ENCODE peak calls at places on chromosomes 1 and 21, in seven cellular contexts. F is SJSA1, J is aorta, K is ovary, O is neural progenitor cell, Q is H9, A is AG04450. Y is an unnamed sample.

GRCh38 chr1:64693406-64693805 is 51.5 kb upstream of the RAVER2 start:
- DNase-seq in Q (no peak), F (no peak), A (no peak), J (no peak), K (no peak), O (no peak), Y (no peak)

GRCh38 chr1:22876359-22877111 is 96.1 kb downstream of the LACTBL1 start:
- DNase-seq in A (no peak), J (peak; percentile 79), O (peak; percentile 94), Q (no peak), F (no peak), K (peak; percentile 65), Y (no peak)

GRCh38 chr1:53037159-53037558 is 24.9 kb upstream of the PODN start:
- DNase-seq in Q (peak; percentile 38), J (no peak), F (no peak), O (no peak), K (no peak), A (no peak), Y (no peak)

GRCh38 chr1:191943684-191944083 is 214.6 kb upstream of the RGS18 start:
- DNase-seq in J (no peak), F (no peak), Q (no peak), K (no peak), A (no peak), O (no peak), Y (no peak)

GRCh38 chr1:3344395-3344794 is 110.1 kb upstream of the ARHGEF16 start:
- DNase-seq in J (no peak), F (no peak), A (no peak), O (no peak), Q (no peak), K (no peak), Y (no peak)

GRCh38 chr1:25895365-25895990 is 10.7 kb downstream of the STMN1 start:
- DNase-seq in A (peak; percentile 86), J (peak; percentile 96), F (peak; percentile 90), K (peak; percentile 90), Q (peak; percentile 92), O (peak; percentile 94), Y (peak; percentile 58)

GRCh38 chr1:56484695-56485094 is 94.7 kb downstream of the PLPP3 start:
- DNase-seq in J (no peak), F (no peak), Q (no peak), O (no peak), A (no peak), K (no peak), Y (peak; percentile 11)

GRCh38 chr1:16173447-16174260 is 17.8 kb upstream of the EPHA2 start:
- DNase-seq in K (no peak), F (peak; percentile 97), J (no peak), A (no peak), Q (peak; percentile 54), O (no peak), Y (no peak)

GRCh38 chr1:40389234-40389815 is 15.8 kb downstream of the SMAP2 start:
- DNase-seq in K (no peak), F (no peak), A (no peak), Q (no peak), O (no peak), J (no peak), Y (no peak)

GRCh38 chr1:116325922-116326321 is 47.1 kb upstream of the ATP1A1 start:
- DNase-seq in J (no peak), A (no peak), Q (no peak), O (no peak), K (no peak), F (no peak), Y (no peak)

GRCh38 chr21:18142639-18143038 is 102.0 kb upstream of the CHODL start:
- DNase-seq in Q (no peak), J (no peak), F (no peak), K (no peak), A (no peak), O (no peak), Y (no peak)

GRCh38 chr1:46394108-46394871 is at the start of gene FAAH:
- DNase-seq in F (no peak), Q (peak; percentile 92), O (peak; percentile 92), K (peak; percentile 71), J (peak; percentile 91), A (no peak), Y (no peak)

GRCh38 chr1:84724128-84724860 is 34.0 kb upstream of the SSX2IP start:
- DNase-seq in A (no peak), K (no peak), F (no peak), J (no peak), Q (peak; percentile 86), O (peak; percentile 54), Y (no peak)

GRCh38 chr1:230215049-230215448 is 148.0 kb downstream of the GALNT2 start:
- DNase-seq in J (peak; percentile 86), O (peak; percentile 52), Q (peak; percentile 45), A (no peak), K (peak; percentile 67), F (no peak), Y (no peak)

GRCh38 chr1:87684194-87684593 is 355.5 kb downstream of the LMO4 start:
- DNase-seq in K (peak; percentile 21), Q (peak; percentile 33), A (no peak), J (no peak), O (peak; percentile 14), F (no peak), Y (no peak)

GRCh38 chr1:194517567-194517966 is 1331.2 kb upstream of the B3GALT2 start:
- DNase-seq in A (no peak), F (no peak), O (no peak), Q (no peak), J (no peak), K (no peak), Y (no peak)

GRCh38 chr1:94081566-94082344 is 39.2 kb downstream of the ABCA4 start:
- DNase-seq in F (no peak), K (no peak), Q (no peak), O (no peak), J (no peak), A (no peak), Y (peak; percentile 73)

GRCh38 chr1:184036517-184036949 is 995 bp downstream of the COLGALT2 start:
- DNase-seq in Q (peak; percentile 71), K (peak; percentile 35), A (no peak), F (peak; percentile 65), J (peak; percentile 77), O (peak; percentile 69), Y (no peak)

GRCh38 chr1:179599623-179600249 is 8.1 kb downstream of the TDRD5 start:
- DNase-seq in F (no peak), Q (no peak), J (no peak), A (no peak), O (peak; percentile 55), K (no peak), Y (no peak)

GRCh38 chr1:30524840-30525617 is 198.4 kb downstream of the MATN1 start:
- DNase-seq in K (no peak), A (no peak), Q (no peak), F (peak; percentile 43), O (no peak), J (peak; percentile 62), Y (no peak)

GRCh38 chr1:57167997-57168396 is 202.2 kb upstream of the C8B start:
- DNase-seq in O (no peak), A (no peak), Q (no peak), F (no peak), K (no peak), J (no peak), Y (no peak)

GRCh38 chr1:39129514-39129913 is 75.0 kb upstream of the MACF1 start:
- DNase-seq in F (no peak), O (peak; percentile 21), J (no peak), K (no peak), Q (no peak), A (no peak), Y (no peak)

GRCh38 chr1:61198554-61198953 is 116.2 kb downstream of the NFIA start:
- DNase-seq in K (no peak), F (no peak), J (no peak), Q (no peak), O (no peak), A (no peak), Y (no peak)

GRCh38 chr1:34924759-34925555 is 4.5 kb downstream of the DLGAP3 start:
- DNase-seq in A (peak; percentile 20), F (peak; percentile 75), O (peak; percentile 90), J (peak; percentile 92), Q (peak; percentile 72), K (peak; percentile 82), Y (no peak)

GRCh38 chr1:60345621-60346020 is 272.1 kb upstream of the C1orf87 start:
- DNase-seq in A (no peak), K (no peak), F (no peak), Q (no peak), J (no peak), O (no peak), Y (no peak)

GRCh38 chr1:112508242-112509004 is at the start of gene WNT2B:
- DNase-seq in J (peak; percentile 79), O (peak; percentile 60), Q (peak; percentile 76), K (peak; percentile 63), F (no peak), A (no peak), Y (no peak)
- H3K27me3 ChIP-seq in J (no peaks in the 10 kb centered on the region), O (peaks cover 99% of the 10 kb centered on the region), Q (peaks cover 49% of the 10 kb centered on the region), K (no peaks in the 10 kb centered on the region), F (no peaks in the 10 kb centered on the region), A (peaks cover 50% of the 10 kb centered on the region), Y (peaks cover 1% of the 10 kb centered on the region)

GRCh38 chr1:63087966-63088365 is 234.4 kb upstream of the FOXD3 start:
- DNase-seq in A (no peak), Q (peak; percentile 90), F (no peak), K (no peak), O (peak; percentile 88), J (no peak), Y (no peak)
- H3K27me3 ChIP-seq in A (no peaks in the 10 kb centered on the region), Q (no peaks in the 10 kb centered on the region), F (peaks cover 7% of the 10 kb centered on the region), K (no peaks in the 10 kb centered on the region), O (no peaks in the 10 kb centered on the region), J (no peaks in the 10 kb centered on the region), Y (no peaks in the 10 kb centered on the region)

GRCh38 chr1:86618358-86618757 is 71.5 kb downstream of the CLCA4 start:
- DNase-seq in Q (no peak), J (no peak), K (no peak), O (peak; percentile 15), A (no peak), F (no peak), Y (no peak)

GRCh38 chr1:86619313-86619712 is 72.4 kb downstream of the CLCA4 start:
- DNase-seq in Q (no peak), O (no peak), A (no peak), F (no peak), J (no peak), K (no peak), Y (no peak)

GRCh38 chr1:86621286-86621685 is 74.4 kb downstream of the CLCA4 start:
- DNase-seq in F (no peak), Q (no peak), O (no peak), A (no peak), K (no peak), J (no peak), Y (no peak)

GRCh38 chr1:86616433-86616832 is 69.6 kb downstream of the CLCA4 start:
- DNase-seq in J (no peak), Q (no peak), A (no peak), O (no peak), K (no peak), F (no peak), Y (no peak)

DNA sequence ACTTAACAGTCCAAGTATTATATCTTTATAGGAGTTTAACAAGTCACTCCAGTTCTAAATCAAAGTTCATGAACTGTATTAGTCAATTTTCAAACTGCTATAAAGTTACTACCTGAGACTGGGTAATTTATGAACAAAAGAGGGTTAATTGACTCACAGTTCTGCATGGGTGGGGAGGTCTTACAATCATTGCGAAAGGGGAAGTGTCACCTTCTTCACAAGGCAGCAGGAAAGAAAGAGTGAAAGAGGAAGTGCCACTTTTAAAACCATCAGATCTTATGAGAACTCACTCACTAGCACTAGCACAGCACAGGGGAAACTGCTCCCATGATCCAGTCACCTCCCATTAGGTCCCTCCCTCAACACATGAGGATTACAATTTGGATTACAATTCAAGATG is 70.0 kb downstream of the CLCA4 start:
- DNase-seq in Q (no peak), O (no peak), K (no peak), J (no peak), F (no peak), A (no peak), Y (no peak)
- H3K27me3 ChIP-seq in Q (no peaks in the 10 kb centered on the region), O (no peaks in the 10 kb centered on the region), K (no peaks in the 10 kb centered on the region), J (no peaks in the 10 kb centered on the region), F (no peaks in the 10 kb centered on the region), A (no peaks in the 10 kb centered on the region), Y (no peaks in the 10 kb centered on the region)

GRCh38 chr1:63319069-63320023 is 3.0 kb upstream of the FOXD3 start:
- DNase-seq in Q (peak; percentile 58), J (no peak), K (no peak), A (no peak), O (peak; percentile 74), F (no peak), Y (no peak)
- H3K27me3 ChIP-seq in Q (no peaks in the 10 kb centered on the region), J (no peaks in the 10 kb centered on the region), K (peaks cover 11% of the 10 kb centered on the region), A (peaks cover 86% of the 10 kb centered on the region), O (peaks cover 100% of the 10 kb centered on the region), F (peaks cover 50% of the 10 kb centered on the region), Y (peaks cover 57% of the 10 kb centered on the region)